ENCODE peak calls at places on chromosomes 4 and X, in eight cellular contexts. V is suprapubic skin, I is cardiac fibroblast, D is upper lobe of right lung, C is mesendoderm, W is stomach, Y is brain microvascular endothelial cell, X is AG04450. T is an unnamed sample.

GRCh38 chrX:15188039-15188438 is 81.8 kb downstream of the ASB9 start:
- DNase-seq in V (no peak), I (no peak), D (no peak), C (peak), W (no peak), Y (no peak), X (no peak), T (no peak)

GRCh38 chrX:124212622-124213021 is 119.8 kb upstream of the TEX13D start:
- DNase-seq in V (no peak), I (no peak), D (no peak), C (no peak), W (no peak), Y (no peak), X (no peak), T (no peak)

GRCh38 chr4:113495790-113496189 is 265.7 kb downstream of the CAMK2D start:
- DNase-seq in V (no peak), I (no peak), D (no peak), C (no peak), W (no peak), Y (no peak), X (no peak), T (no peak)

GRCh38 chr4:41613362-41613761 is 75.4 kb downstream of the LIMCH1 start:
- DNase-seq in V (no peak), I (no peak), D (no peak), C (peak), W (no peak), Y (no peak), X (no peak), T (no peak)

GRCh38 chr4:84583871-84584373 is 995 bp downstream of the CDS1 start:
- DNase-seq in V (no peak), I (no peak), D (no peak), C (no peak), W (no peak), Y (no peak), X (no peak), T (no peak)

GRCh38 chr4:83785906-83786305 is 250.0 kb downstream of the GPAT3 start:
- DNase-seq in V (no peak), I (no peak), D (no peak), C (no peak), W (no peak), Y (no peak), X (no peak), T (no peak)

GRCh38 chrX:39815621-39816020 is 282.1 kb downstream of the BCOR start:
- DNase-seq in V (no peak), I (peak), D (no peak), C (peak), W (no peak), Y (no peak), X (no peak), T (no peak)

GRCh38 chr4:139943277-139943676 is 210.7 kb downstream of the MAML3 start:
- DNase-seq in V (no peak), I (no peak), D (no peak), C (peak), W (no peak), Y (no peak), X (no peak), T (no peak)

GRCh38 chr4:152686452-152687013 is 6.7 kb upstream of the TMEM154 start:
- DNase-seq in V (no peak), I (no peak), D (no peak), C (peak), W (no peak), Y (no peak), X (no peak), T (no peak)

GRCh38 chrX:33041141-33041540 is 170.2 kb downstream of the DMD start:
- DNase-seq in V (no peak), I (no peak), D (no peak), C (no peak), W (no peak), Y (no peak), X (no peak), T (no peak)

GRCh38 chrX:6778547-6779231 is 243.8 kb upstream of the VCX3A start:
- DNase-seq in V (no peak), I (no peak), D (no peak), C (peak), W (no peak), Y (no peak), X (no peak), T (no peak)

GRCh38 chrX:119667111-119667928 is 25.6 kb downstream of the SEPTIN6 start:
- DNase-seq in V (no peak), I (peak), D (no peak), C (peak), W (no peak), Y (no peak), X (no peak), T (no peak)

GRCh38 chr4:71711044-71711984 is 72.6 kb downstream of the GC start:
- DNase-seq in V (no peak), I (no peak), D (no peak), C (no peak), W (no peak), Y (no peak), X (no peak), T (no peak)

GRCh38 chr4:159281781-159282180 is 178.9 kb downstream of the RAPGEF2 start:
- DNase-seq in V (no peak), I (no peak), D (no peak), C (no peak), W (no peak), Y (no peak), X (no peak), T (no peak)

GRCh38 chr4:116796022-116796421 is 289.4 kb downstream of the TRAM1L1 start:
- DNase-seq in V (no peak), I (no peak), D (no peak), C (peak), W (no peak), Y (no peak), X (no peak), T (no peak)

GRCh38 chr4:115279300-115279699 is 165.9 kb upstream of the NDST4 start:
- DNase-seq in V (no peak), I (no peak), D (no peak), C (no peak), W (no peak), Y (no peak), X (no peak), T (no peak)

GRCh38 chrX:9315086-9315485 is 149.8 kb upstream of the TBL1X start:
- DNase-seq in V (no peak), I (no peak), D (no peak), C (no peak), W (no peak), Y (no peak), X (no peak), T (no peak)

GRCh38 chr4:37450309-37450708 is 205.8 kb downstream of the NWD2 start:
- DNase-seq in V (no peak), I (no peak), D (no peak), C (no peak), W (no peak), Y (no peak), X (no peak), T (no peak)

GRCh38 chr4:154822775-154823174 is 41.7 kb downstream of the RBM46 start:
- DNase-seq in V (no peak), I (peak), D (no peak), C (no peak), W (no peak), Y (no peak), X (peak), T (peak)

GRCh38 chr4:156971623-156972369 is at the start of gene PDGFC:
- DNase-seq in V (peak), I (peak), D (peak), C (peak), W (peak), Y (peak), X (no peak), T (no peak)

GRCh38 chrX:17846045-17846444 is 15.1 kb downstream of the RAI2 start:
- DNase-seq in V (no peak), I (no peak), D (no peak), C (no peak), W (no peak), Y (no peak), X (no peak), T (no peak)

GRCh38 chr4:145482209-145483021 is 762 bp downstream of the SMAD1 start:
- DNase-seq in V (peak), I (peak), D (peak), C (peak), W (peak), Y (peak), X (peak), T (no peak)

GRCh38 chr4:40699648-40700047 is 50.1 kb upstream of the NSUN7 start:
- DNase-seq in V (no peak), I (peak), D (no peak), C (no peak), W (no peak), Y (peak), X (no peak), T (peak)

GRCh38 chr4:25001499-25001898 is 29.2 kb downstream of the LGI2 start:
- DNase-seq in V (no peak), I (no peak), D (no peak), C (no peak), W (no peak), Y (no peak), X (no peak), T (no peak)

GRCh38 chrX:153861147-153861546 is 24.8 kb downstream of the L1CAM start:
- DNase-seq in V (no peak), I (no peak), D (no peak), C (no peak), W (no peak), Y (no peak), X (no peak), T (no peak)

GRCh38 chr4:147370881-147371280 is 110.0 kb upstream of the EDNRA start:
- DNase-seq in V (no peak), I (no peak), D (no peak), C (no peak), W (peak), Y (no peak), X (no peak), T (no peak)

GRCh38 chrX:20056704-20057103 is 60.0 kb downstream of the MAP7D2 start:
- DNase-seq in V (no peak), I (no peak), D (no peak), C (peak), W (no peak), Y (no peak), X (no peak), T (no peak)

GRCh38 chr4:159051245-159052071 is 51.4 kb upstream of the RAPGEF2 start:
- DNase-seq in V (no peak), I (no peak), D (no peak), C (peak), W (no peak), Y (no peak), X (no peak), T (no peak)

GRCh38 chrX:113833096-113833495 is 750.8 kb upstream of the HTR2C start:
- DNase-seq in V (no peak), I (peak), D (no peak), C (no peak), W (no peak), Y (no peak), X (no peak), T (no peak)

GRCh38 chrX:10496345-10496965 is 123.9 kb downstream of the MID1 start:
- DNase-seq in V (no peak), I (peak), D (no peak), C (no peak), W (no peak), Y (peak), X (peak), T (peak)

GRCh38 chrX:40100141-40100536 is 2.4 kb upstream of the BCOR start:
- DNase-seq in V (no peak), I (peak), D (peak), C (peak), W (peak), Y (no peak), X (no peak), T (no peak)

GRCh38 chr4:133146574-133147198 is 2.4 kb upstream of the PCDH10 start:
- DNase-seq in V (no peak), I (peak), D (no peak), C (peak), W (no peak), Y (peak), X (no peak), T (no peak)

GRCh38 chr4:133146192-133146573 is 2.9 kb upstream of the PCDH10 start:
- DNase-seq in V (no peak), I (no peak), D (no peak), C (no peak), W (no peak), Y (no peak), X (no peak), T (no peak)

GRCh38 chr4:133145241-133145640 is 3.9 kb upstream of the PCDH10 start:
- DNase-seq in V (no peak), I (no peak), D (no peak), C (no peak), W (no peak), Y (no peak), X (no peak), T (no peak)

GRCh38 chr4:133147365-133147821 is 1.7 kb upstream of the PCDH10 start:
- DNase-seq in V (no peak), I (no peak), D (no peak), C (peak), W (no peak), Y (peak), X (no peak), T (no peak)

GRCh38 chr4:133145758-133146157 is 3.3 kb upstream of the PCDH10 start:
- DNase-seq in V (no peak), I (no peak), D (no peak), C (no peak), W (no peak), Y (no peak), X (no peak), T (no peak)
- H3K4me3 ChIP-seq in V (no peak), I (peak), D (no peak), C (no peak), W (no peak), Y (peak), X (peak), T (peak)

GRCh38 chrX:28015993-28016392 is 34.7 kb upstream of the DCAF8L1 start:
- DNase-seq in V (no peak), I (no peak), D (no peak), C (no peak), W (no peak), Y (no peak), X (no peak), T (no peak)
- H3K4me3 ChIP-seq in V (no peak), I (no peak), D (no peak), C (no peak), W (no peak), Y (no peak), X (no peak), T (no peak)

GRCh38 chr4:123343400-123344060 is 53.1 kb upstream of the SPRY1 start:
- DNase-seq in V (no peak), I (peak), D (no peak), C (no peak), W (no peak), Y (peak), X (no peak), T (no peak)

GRCh38 chr4:123345924-123346300 is 50.7 kb upstream of the SPRY1 start:
- DNase-seq in V (no peak), I (no peak), D (no peak), C (no peak), W (no peak), Y (no peak), X (no peak), T (no peak)

GRCh38 chr4:123346330-123346940 is 50.2 kb upstream of the SPRY1 start:
- DNase-seq in V (no peak), I (no peak), D (no peak), C (no peak), W (no peak), Y (no peak), X (no peak), T (no peak)

GRCh38 chr4:123346944-123347343 is 49.7 kb upstream of the SPRY1 start:
- DNase-seq in V (no peak), I (no peak), D (no peak), C (no peak), W (no peak), Y (no peak), X (no peak), T (no peak)

DNA sequence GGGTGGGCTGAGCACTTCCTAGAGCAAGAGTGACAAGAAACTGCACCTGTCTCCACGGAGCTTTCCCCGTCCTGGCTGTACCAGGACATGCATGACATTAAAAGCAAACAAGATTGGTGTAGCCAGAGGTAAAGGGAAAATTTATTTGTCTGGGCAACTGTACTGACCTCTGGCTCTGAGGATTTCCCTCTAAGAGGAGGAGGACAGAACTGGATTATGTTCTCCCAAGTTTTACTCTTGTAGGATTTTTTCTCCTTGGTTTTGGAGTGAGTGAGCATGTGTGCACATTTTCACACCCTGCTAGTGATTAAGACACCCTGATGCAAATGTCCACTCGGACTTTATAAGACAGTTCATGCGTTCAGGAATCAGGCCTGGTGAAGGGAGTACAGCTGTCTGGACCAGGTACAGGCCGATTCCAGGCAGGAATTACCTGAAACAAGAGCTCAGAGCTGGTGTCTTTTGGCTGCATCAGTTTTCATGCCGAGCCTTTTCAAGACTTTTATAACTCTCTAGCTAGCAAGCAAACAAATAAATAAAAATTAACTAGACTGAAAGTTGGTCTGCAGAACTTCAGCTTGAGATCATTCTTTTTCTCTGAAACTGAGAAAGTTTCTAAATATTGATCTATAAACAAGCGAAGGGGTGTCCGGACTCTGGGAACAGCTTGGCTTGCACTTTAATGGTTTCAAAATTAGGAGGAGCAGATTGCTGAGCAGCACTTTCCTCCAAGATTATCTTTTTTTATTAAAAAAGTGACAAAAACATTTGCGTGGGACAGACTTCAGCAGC is 51.3 kb upstream of the SPRY1 start:
- DNase-seq in V (no peak), I (no peak), D (no peak), C (no peak), W (no peak), Y (no peak), X (no peak), T (no peak)
- H3K4me3 ChIP-seq in V (no peak), I (no peak), D (no peak), C (no peak), W (no peak), Y (no peak), X (no peak), T (no peak)

DNA sequence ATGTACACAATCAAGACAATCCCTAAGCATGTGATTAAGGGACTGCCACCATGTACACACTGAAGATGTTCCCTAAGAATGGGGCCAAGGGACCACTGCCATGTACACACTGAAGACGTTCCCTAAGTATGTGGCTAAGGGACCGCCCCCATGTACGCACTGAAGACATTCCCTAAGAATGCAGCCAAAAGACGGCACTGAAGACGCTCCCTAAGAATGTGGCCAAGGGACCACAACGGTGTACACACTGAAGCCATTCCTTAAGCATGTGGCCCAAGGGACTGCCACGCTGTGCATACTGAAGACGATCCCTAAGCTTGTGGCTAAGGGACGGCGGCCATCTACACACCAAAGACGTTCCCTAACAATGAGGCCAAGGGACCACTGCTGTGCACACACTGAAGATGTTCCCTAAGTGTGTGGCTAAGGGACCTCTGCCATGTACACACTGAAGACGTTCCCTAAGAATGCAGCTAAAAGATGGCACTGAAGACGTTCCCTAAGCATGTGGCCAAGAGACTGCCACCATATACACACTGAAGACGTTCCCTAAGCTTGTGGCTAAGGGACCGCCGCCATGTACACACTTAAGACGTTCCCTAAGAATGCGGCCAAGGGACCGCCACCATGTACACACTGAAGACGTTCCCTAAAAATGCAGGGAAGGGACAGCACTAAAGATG is 26.4 kb downstream of the DHRSX start:
- DNase-seq in V (peak), I (no peak), D (peak), C (peak), W (no peak), Y (no peak), X (no peak), T (no peak)
- H3K4me3 ChIP-seq in V (no peak), I (no peak), D (no peak), C (no peak), W (no peak), Y (no peak), X (no peak), T (no peak)

GRCh38 chrX:122046815-122047214 is 999.4 kb downstream of the GLUD2 start:
- DNase-seq in V (no peak), I (no peak), D (no peak), C (no peak), W (no peak), Y (peak), X (no peak), T (no peak)

GRCh38 chrX:122046226-122046625 is 998.8 kb downstream of the GLUD2 start:
- DNase-seq in V (no peak), I (peak), D (no peak), C (no peak), W (no peak), Y (no peak), X (no peak), T (no peak)
- H3K4me3 ChIP-seq in V (no peak), I (no peak), D (no peak), C (no peak), W (no peak), Y (no peak), X (no peak), T (no peak)

DNA sequence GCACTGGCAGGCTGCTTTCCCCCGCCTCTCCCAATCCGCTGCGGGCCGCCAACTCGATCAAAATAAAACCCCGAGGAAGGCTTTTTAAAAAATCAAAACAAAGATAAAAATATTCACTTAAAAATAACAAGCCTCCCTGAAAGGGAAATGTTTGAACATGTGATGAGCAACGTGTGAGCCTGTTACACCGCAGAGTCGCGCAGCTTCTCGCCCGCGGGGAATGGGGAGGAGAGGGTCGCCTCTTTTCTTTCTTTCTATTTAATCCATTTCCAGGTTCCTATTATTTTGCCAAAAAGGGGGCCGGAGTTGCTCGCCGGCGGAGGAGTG is 326.0 kb upstream of the F9 start:
- DNase-seq in V (no peak), I (no peak), D (no peak), C (no peak), W (no peak), Y (no peak), X (no peak), T (no peak)
- H3K4me3 ChIP-seq in V (peak), I (peak), D (peak), C (peak), W (peak), Y (peak), X (peak), T (peak)

GRCh38 chrX:25003066-25003849 is 12.5 kb downstream of the ARX start:
- DNase-seq in V (no peak), I (no peak), D (no peak), C (peak), W (no peak), Y (no peak), X (no peak), T (no peak)

GRCh38 chrX:25004040-25004439 is 11.7 kb downstream of the ARX start:
- DNase-seq in V (no peak), I (no peak), D (no peak), C (no peak), W (no peak), Y (no peak), X (no peak), T (no peak)

GRCh38 chrX:25002658-25003015 is 13.1 kb downstream of the ARX start:
- DNase-seq in V (no peak), I (no peak), D (no peak), C (no peak), W (no peak), Y (no peak), X (no peak), T (no peak)

GRCh38 chrX:25004485-25005032 is 11.2 kb downstream of the ARX start:
- DNase-seq in V (no peak), I (no peak), D (no peak), C (no peak), W (no peak), Y (no peak), X (no peak), T (no peak)

GRCh38 chrX:25001808-25002657 is 13.7 kb downstream of the ARX start:
- DNase-seq in V (no peak), I (no peak), D (no peak), C (no peak), W (no peak), Y (no peak), X (no peak), T (no peak)
- H3K4me3 ChIP-seq in V (peak), I (no peak), D (no peak), C (no peak), W (peak), Y (no peak), X (no peak), T (no peak)